ENCODE peak calls at places on chromosomes 3 and 15, in five cellular contexts. E, Q, Z, C and F are unnamed samples.

GRCh38 chr15:31130576-31131237 is 29.2 kb upstream of the TRPM1 start:
- DNase-seq in E (no peak), Q (no peak), Z (no peak), C (no peak), F (no peak)

GRCh38 chr3:52118156-52118875 is 35.9 kb downstream of the POC1A start:
- DNase-seq in E (no peak), Q (no peak), Z (no peak), C (no peak), F (no peak)

GRCh38 chr15:34047893-34048775 is 9.1 kb upstream of the AVEN start:
- DNase-seq in E (no peak), Q (no peak), Z (no peak), C (no peak), F (no peak)

GRCh38 chr15:98943609-98944111 is 63.9 kb downstream of the PGPEP1L start:
- DNase-seq in E (no peak), Q (no peak), Z (no peak), C (no peak), F (no peak)

GRCh38 chr15:90097475-90097874 is 4.8 kb downstream of the IDH2 start:
- DNase-seq in E (no peak), Q (peak; percentile 46), Z (no peak), C (no peak), F (peak; percentile 66)

GRCh38 chr15:82680200-82681102 is 29.2 kb downstream of the AP3B2 start:
- DNase-seq in E (peak; percentile 58), Q (peak; percentile 67), Z (no peak), C (peak; percentile 68), F (peak; percentile 55)

GRCh38 chr3:178404966-178405365 is 131.3 kb upstream of the KCNMB2 start:
- DNase-seq in E (no peak), Q (no peak), Z (no peak), C (no peak), F (no peak)

GRCh38 chr3:66609660-66610547 is 109.1 kb upstream of the LRIG1 start:
- DNase-seq in E (peak; percentile 57), Q (no peak), Z (no peak), C (no peak), F (no peak)

GRCh38 chr3:122560680-122561079 is 3.4 kb downstream of the PARP9 start:
- DNase-seq in E (no peak), Q (peak; percentile 28), Z (no peak), C (peak; percentile 65), F (peak; percentile 7)